ENCODE peak calls at places on chromosomes 1 and 21, in eight cellular contexts. Z is left ventricle myocardium superior; K is BE2C; L is stimulated activated CD4-positive, alpha-beta T cell treated with anti-CD3 and anti-CD28 coated beads, Interleukin-2, amount 100 ng/mL, for 4 hours; H is effector memory CD8-positive, alpha-beta T cell; B is HuH-7.5; G is endothelial cell; O is posterior cingulate gyrus. N is an unnamed sample.
A peak's percentile ranks its signal among the peaks of the same experiment; 100 is the strongest.

GRCh38 chr1:231631717-231632116 is 5.1 kb downstream of the DISC1 start:
- DNase-seq in Z (no peak), K (no peak), O (no peak), H (no peak), G (no peak), L (no peak), B (no peak), N (no peak)

GRCh38 chr1:53644496-53644895 is 94.5 kb downstream of the GLIS1 start:
- DNase-seq in Z (no peak), G (no peak), K (no peak), H (no peak), B (no peak), L (no peak), O (no peak), N (no peak)

GRCh38 chr1:40824591-40825429 is 37.4 kb downstream of the CITED4 start:
- DNase-seq in Z (peak; percentile 2), G (no peak), K (no peak), B (no peak), H (no peak), L (no peak), O (no peak), N (no peak)

GRCh38 chr1:26789953-26790352 is 2.2 kb downstream of the PIGV start:
- DNase-seq in Z (no peak), L (no peak), K (no peak), O (no peak), G (no peak), H (no peak), B (no peak), N (no peak)

GRCh38 chr1:243926803-243927245 is 76.8 kb upstream of the AKT3 start:
- DNase-seq in Z (no peak), B (no peak), O (no peak), L (no peak), K (no peak), G (no peak), H (no peak), N (peak; percentile 66)

GRCh38 chr1:38500891-38501290 is 358.7 kb downstream of the RRAGC start:
- DNase-seq in Z (no peak), G (no peak), K (no peak), B (no peak), L (no peak), H (no peak), O (no peak), N (no peak)

GRCh38 chr1:51341876-51342496 is 11.6 kb upstream of the TTC39A start:
- DNase-seq in H (no peak), L (no peak), B (no peak), K (no peak), O (no peak), Z (no peak), G (no peak), N (no peak)

GRCh38 chr21:37710555-37711293 is 205.5 kb downstream of the KCNJ6 start:
- DNase-seq in Z (peak; percentile 40), K (peak; percentile 18), G (no peak), O (no peak), L (no peak), B (no peak), H (no peak), N (no peak)

GRCh38 chr1:109772658-109773202 is 9.0 kb upstream of the EPS8L3 start:
- DNase-seq in B (no peak), O (no peak), G (no peak), Z (peak; percentile 19), K (no peak), H (no peak), L (no peak), N (no peak)

GRCh38 chr1:39047374-39048229 is 21.5 kb downstream of the NDUFS5 start:
- DNase-seq in H (no peak), O (no peak), Z (no peak), L (no peak), G (no peak), B (no peak), K (no peak), N (peak; percentile 87)

GRCh38 chr1:230825061-230825803 is 43.1 kb downstream of the C1orf198 start:
- DNase-seq in G (no peak), H (no peak), O (no peak), Z (no peak), B (peak; percentile 30), K (peak; percentile 47), L (no peak), N (peak; percentile 56)

N was measured in fibroblast of the conjunctiva.